ENCODE peak calls at places on chromosomes 6 and 20, in nine cellular contexts. Y is activated effector memory CD4-positive, alpha-beta T cell treated with Interleukin-2 at 50 U/mL for 16 hours; O is activated CD4-positive, CD25-positive, alpha-beta regulatory T cell treated with anti-CD3 and anti-CD28 coated beads, Interleukin-2, amount 50 U/mL, for 16 hours; K is NCI-H460; P is amniotic stem cell; G is H1; B is psoas muscle; R is left ventricle myocardium inferior; I is mesendoderm. M is an unnamed sample.
A peak's percentile ranks its signal among the peaks of the same experiment; 100 is the strongest.

GRCh38 chr20:44056010-44056698 is 130.8 kb downstream of the JPH2 start:
- DNase-seq in K (peak; percentile 26), I (peak; percentile 78), G (peak; percentile 29), P (no peak), R (no peak), B (no peak), O (no peak), Y (no peak), M (peak; percentile 70)

GRCh38 chr20:40016884-40017283 is 672.2 kb downstream of the MAFB start:
- DNase-seq in I (no peak), K (no peak), R (no peak), G (no peak), B (no peak), P (no peak), O (no peak), Y (no peak), M (no peak)

GRCh38 chr6:24125980-24126379 is at the start of gene NRSN1:
- DNase-seq in G (peak; percentile 19), P (no peak), O (no peak), R (no peak), K (no peak), I (peak; percentile 53), B (no peak), Y (no peak), M (no peak)

GRCh38 chr6:29995346-29995777 is 53.0 kb downstream of the HLA-A start:
- DNase-seq in R (no peak), P (no peak), O (no peak), K (peak; percentile 55), I (no peak), G (no peak), B (no peak), Y (no peak), M (no peak)

GRCh38 chr20:43508604-43509040 is 1.1 kb downstream of the L3MBTL1 start:
- DNase-seq in R (no peak), I (peak; percentile 96), G (no peak), O (no peak), Y (no peak), K (no peak), P (no peak), B (no peak), M (no peak)

GRCh38 chr20:44618318-44618731 is 33.2 kb downstream of the ADA start:
- DNase-seq in P (no peak), G (no peak), B (no peak), Y (peak; percentile 23), O (no peak), I (no peak), K (no peak), R (peak; percentile 65), M (peak; percentile 74)

GRCh38 chr6:27081188-27081587 is 166.3 kb upstream of the PRSS16 start:
- DNase-seq in R (no peak), K (no peak), I (no peak), G (no peak), O (no peak), B (no peak), P (no peak), Y (no peak), M (no peak)

GRCh38 chr6:3194535-3195376 is 32.7 kb downstream of the TUBB2B start:
- DNase-seq in I (peak; percentile 94), Y (no peak), R (no peak), O (no peak), B (no peak), K (no peak), G (no peak), P (no peak), M (no peak)

GRCh38 chr20:1281279-1282057 is 15.4 kb downstream of the SNPH start:
- DNase-seq in K (no peak), O (no peak), G (no peak), I (no peak), R (no peak), Y (no peak), P (no peak), B (no peak), M (no peak)

GRCh38 chr6:36863670-36864540 is 10.7 kb downstream of the PPIL1 start:
- DNase-seq in P (no peak), I (no peak), Y (no peak), B (no peak), O (no peak), G (no peak), R (no peak), K (no peak), M (peak; percentile 32)

GRCh38 chr6:40936810-40937209 is 102.2 kb downstream of the UNC5CL start:
- DNase-seq in K (no peak), R (no peak), B (no peak), Y (no peak), O (no peak), G (no peak), P (peak; percentile 63), I (no peak), M (no peak)